ENCODE peak calls at places on chromosomes 12 and 14, in four cellular contexts. M, Q, O and N are unnamed samples.
A peak's percentile ranks its signal among the peaks of the same experiment; 100 is the strongest.

GRCh38 chr14:26410189-26410685 is 187.6 kb downstream of the NOVA1 start:
- DNase-seq in M (no peak), Q (no peak), O (no peak), N (no peak)

GRCh38 chr12:117485984-117486839 is 124.8 kb upstream of the NOS1 start:
- DNase-seq in M (no peak), Q (no peak), O (no peak), N (no peak)

GRCh38 chr14:105446971-105447370 is 27.3 kb downstream of the MTA1 start:
- DNase-seq in M (no peak), Q (no peak), O (no peak), N (no peak)

GRCh38 chr12:94589591-94590001 is 60.8 kb downstream of the TMCC3 start:
- DNase-seq in M (no peak), Q (no peak), O (no peak), N (no peak)

GRCh38 chr12:55935742-55936151 is 4.8 kb downstream of the DGKA start:
- DNase-seq in M (no peak), Q (no peak), O (no peak), N (no peak)

GRCh38 chr14:72701610-72702009 is 192.3 kb downstream of the DPF3 start:
- DNase-seq in M (no peak), Q (peak; percentile 25), O (no peak), N (no peak)

GRCh38 chr14:54177009-54177408 is 219.8 kb upstream of the CDKN3 start:
- DNase-seq in M (peak; percentile 41), Q (no peak), O (no peak), N (no peak)

GRCh38 chr12:131067993-131068942 is 114.6 kb downstream of the ADGRD1 start:
- DNase-seq in M (no peak), Q (no peak), O (no peak), N (no peak)

GRCh38 chr12:13106666-13107065 is 3.2 kb upstream of the GSG1 start:
- DNase-seq in M (no peak), Q (no peak), O (no peak), N (no peak)

GRCh38 chr12:49019120-49019430 is 499 bp upstream of the PRKAG1 start:
- DNase-seq in M (no peak), Q (no peak), O (no peak), N (no peak)

GRCh38 chr12:83199069-83199468 is 512.4 kb downstream of the TMTC2 start:
- DNase-seq in M (no peak), Q (no peak), O (no peak), N (no peak)

GRCh38 chr12:104423273-104423672 is 33.5 kb upstream of the CHST11 start:
- DNase-seq in M (no peak), Q (no peak), O (no peak), N (no peak)

GRCh38 chr14:101594511-101595148 is 33.3 kb downstream of the DIO3 start:
- DNase-seq in M (no peak), Q (no peak), O (no peak), N (no peak)

GRCh38 chr14:102697125-102697900 is 79.9 kb upstream of the TRAF3 start:
- DNase-seq in M (peak; percentile 19), Q (no peak), O (no peak), N (no peak)

GRCh38 chr12:2631613-2632350 is 163.0 kb upstream of the FKBP4 start:
- DNase-seq in M (no peak), Q (no peak), O (no peak), N (no peak)

DNA sequence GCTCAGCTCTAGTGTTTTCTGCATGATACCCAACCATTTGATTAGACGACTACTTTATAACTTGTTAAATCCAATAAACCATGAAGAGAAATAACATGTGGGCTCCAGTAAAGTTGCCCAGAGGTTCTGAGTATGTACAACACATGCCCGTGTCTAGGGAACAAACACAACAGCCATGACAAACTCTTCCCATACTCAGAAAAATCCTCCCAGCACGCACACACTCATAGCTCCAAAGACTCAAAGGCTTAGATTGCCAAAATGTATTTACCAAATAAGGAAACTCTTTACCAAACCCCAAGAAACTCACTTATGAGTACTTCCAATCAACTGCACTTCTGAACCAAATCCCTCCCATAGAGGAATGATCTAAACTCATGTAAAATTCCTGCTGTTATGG is 17.3 kb downstream of the SART3 start:
- DNase-seq in M (no peak), Q (no peak), O (no peak), N (no peak)
- TF ChIP-seq FOS in M (no peak), Q (no peak), O (no peak), N (no peak)

DNA sequence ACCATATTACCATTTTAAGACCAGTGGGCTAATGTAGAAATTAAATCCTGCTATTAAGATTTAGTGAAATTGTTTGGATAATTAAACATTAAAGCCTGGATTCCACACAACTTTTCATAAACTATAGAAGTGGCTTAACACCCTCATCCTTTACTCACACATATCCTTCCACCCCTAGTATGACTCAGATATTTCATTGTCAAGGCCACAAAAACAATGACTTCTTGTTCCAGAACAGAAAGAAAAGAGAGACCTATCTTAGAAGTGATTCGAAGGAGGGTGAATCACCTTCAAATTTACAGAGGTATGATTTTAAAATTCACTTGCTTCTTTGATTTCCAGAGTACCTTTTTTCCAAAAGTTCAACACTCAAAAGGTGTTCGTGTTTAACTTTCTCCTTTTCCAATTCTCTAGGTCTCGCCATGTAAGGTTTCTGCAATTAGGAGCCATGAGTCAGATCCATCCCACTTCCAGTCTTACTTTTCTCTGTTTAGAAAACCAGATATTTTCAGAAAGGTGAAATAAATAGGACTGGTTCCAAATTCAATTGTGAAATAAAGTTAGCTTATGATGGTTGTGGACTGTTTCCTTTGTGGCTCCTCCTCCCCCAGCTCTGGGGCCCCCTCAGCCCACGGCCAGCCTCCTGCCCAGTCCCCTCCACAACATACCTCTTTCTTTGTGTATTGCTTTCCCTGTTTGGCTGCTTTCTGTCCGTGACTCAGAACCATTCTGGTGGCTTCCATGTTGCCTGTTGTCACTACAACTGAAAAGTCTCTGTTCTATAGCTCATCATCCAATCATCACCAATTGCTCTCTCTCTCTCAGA is 24.6 kb upstream of the MGP start:
- DNase-seq in M (peak; percentile 87), Q (peak; percentile 19), O (no peak), N (no peak)
- TF ChIP-seq FOS in M (peak; percentile 89), Q (no peak), O (no peak), N (no peak)

DNA sequence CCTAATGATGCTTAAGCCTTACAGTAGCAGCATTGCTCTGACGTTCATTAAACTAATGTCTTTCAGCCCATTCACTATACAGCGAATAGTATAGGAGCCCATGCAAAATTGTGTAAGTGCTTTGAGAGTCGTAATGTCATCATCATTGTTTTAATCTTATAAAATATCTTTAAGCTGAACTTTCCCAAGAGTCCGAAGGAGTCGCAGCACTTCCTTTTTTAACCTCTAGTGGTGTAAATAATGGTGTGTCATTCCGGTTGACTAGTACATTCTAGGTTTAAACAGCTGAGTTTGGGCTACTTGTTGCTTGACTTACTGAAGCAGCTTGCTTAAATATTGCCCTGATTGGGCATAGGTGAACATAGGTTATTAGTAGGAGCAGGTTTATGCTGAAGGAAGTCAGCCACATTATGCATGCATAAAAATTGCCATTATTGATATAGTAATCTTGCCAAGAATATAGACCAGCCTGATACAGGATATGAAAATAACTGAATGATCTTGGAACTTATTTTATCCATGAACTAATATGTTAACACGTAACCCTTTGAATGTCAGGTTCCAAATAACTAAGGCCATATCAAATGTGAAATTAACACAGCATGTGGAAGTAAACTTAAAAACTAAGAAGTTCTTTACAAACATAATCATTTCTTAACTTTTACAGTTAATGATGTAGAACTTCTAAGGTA is 2.6 kb downstream of the WNK1 start:
- DNase-seq in M (peak; percentile 72), Q (peak; percentile 81), O (no peak), N (peak; percentile 32)
- TF ChIP-seq FOS in M (no peak), Q (no peak), O (no peak), N (no peak)

GRCh38 chr14:45091696-45092095 is 7.8 kb downstream of the PRPF39 start:
- DNase-seq in M (no peak), Q (peak; percentile 36), O (no peak), N (no peak)
- TF ChIP-seq FOS in M (no peak), Q (no peak), O (no peak), N (no peak)

DNA sequence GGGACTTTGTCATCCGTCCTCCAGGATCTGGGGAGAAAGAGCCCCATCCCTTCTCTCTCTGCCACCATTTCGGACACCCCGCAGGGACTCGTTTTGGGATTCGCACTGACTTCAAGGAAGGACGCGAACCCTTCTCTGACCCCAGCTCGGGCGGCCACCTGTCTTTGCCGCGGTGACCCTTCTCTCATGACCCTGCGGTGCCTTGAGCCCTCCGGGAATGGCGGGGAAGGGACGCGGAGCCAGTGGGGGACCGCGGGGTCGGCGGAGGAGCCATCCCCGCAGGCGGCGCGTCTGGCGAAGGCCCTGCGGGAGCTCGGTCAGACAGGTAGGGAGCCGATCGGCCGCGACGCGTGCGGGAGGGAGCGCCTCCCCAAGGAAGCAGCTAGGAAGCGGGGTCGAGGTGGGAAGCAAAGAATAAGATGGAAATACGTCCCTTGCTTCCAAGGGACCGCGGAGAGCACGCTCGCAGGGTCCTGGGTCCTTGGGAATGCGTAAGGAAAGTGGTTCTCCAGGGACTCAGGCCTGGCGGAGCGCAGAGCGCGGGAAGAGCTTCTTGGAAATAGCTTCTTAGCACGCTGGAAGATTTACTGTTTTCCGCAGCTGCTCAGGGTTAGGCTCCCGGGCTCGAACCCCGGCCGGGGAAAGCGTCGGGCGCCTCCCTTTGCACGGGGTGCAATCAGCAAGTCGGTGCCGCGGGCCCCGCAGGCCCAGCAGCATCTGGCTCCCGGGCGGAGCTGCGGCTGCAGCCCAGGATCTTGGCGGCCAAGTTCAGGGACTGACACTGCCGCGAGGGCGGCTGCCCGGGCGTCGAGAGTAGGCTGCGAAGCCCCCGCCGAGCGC is 457 bp downstream of the SOCS2 start:
- DNase-seq in M (peak; percentile 36), Q (peak; percentile 23), O (no peak), N (peak; percentile 59)
- TF ChIP-seq FOS in M (no peak), Q (no peak), O (no peak), N (no peak)

GRCh38 chr12:120620624-120621023 is 19.8 kb upstream of the CABP1 start:
- DNase-seq in M (no peak), Q (no peak), O (no peak), N (no peak)

GRCh38 chr12:120628919-120629318 is 11.5 kb upstream of the CABP1 start:
- DNase-seq in M (no peak), Q (no peak), O (no peak), N (peak; percentile 29)

GRCh38 chr12:120630139-120630895 is 10.1 kb upstream of the CABP1 start:
- DNase-seq in M (no peak), Q (no peak), O (no peak), N (no peak)

GRCh38 chr12:120631097-120631496 is 9.3 kb upstream of the CABP1 start:
- DNase-seq in M (no peak), Q (no peak), O (no peak), N (no peak)

DNA sequence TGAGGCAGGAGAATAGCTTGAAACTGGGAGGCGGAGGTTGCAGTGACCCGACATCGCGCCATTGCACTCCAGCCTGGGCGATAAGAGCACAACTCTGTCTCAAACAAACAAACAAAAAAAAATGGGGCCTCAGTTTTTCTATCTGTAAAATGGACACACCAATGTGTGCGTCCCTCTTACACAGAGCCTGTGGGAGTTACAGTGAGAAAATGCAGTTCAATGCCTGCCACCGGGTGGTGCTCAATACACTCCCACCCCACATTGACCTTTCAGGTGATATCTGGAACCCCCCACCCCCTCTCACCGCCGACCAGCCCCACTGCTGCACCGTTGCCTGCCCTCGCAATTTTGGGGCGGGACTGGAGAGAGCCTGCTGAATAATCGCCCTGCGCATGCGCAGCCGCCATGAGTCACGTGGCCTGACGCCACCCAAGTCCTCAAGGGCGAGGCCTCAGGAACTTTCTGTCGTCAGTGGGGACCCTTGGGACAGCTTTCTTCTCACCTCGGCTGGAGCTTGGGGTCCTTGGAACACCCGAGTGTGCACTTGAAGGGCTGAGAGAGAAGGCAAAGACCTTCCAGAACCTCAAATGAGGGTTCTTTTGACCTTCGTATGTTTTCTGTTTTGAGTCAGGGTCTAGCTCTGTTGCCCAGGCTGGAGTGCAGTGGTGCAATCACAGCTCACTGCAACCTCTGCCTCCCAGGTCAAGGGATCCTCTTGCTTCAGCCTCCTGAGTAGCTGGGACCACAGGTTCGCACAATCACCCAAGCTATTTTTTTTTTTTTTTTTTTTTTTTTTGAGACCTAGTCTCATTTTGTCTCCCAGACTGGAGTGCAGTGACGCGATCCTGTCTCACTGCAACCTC is 14.6 kb upstream of the CABP1 start:
- DNase-seq in M (no peak), Q (no peak), O (peak; percentile 11), N (peak; percentile 91)
- TF ChIP-seq FOS in M (no peak), Q (no peak), O (no peak), N (no peak)

GRCh38 chr14:75518625-75519024 is 3.6 kb upstream of the BATF start:
- DNase-seq in M (peak; percentile 23), Q (no peak), O (no peak), N (peak; percentile 30)
- TF ChIP-seq FOS in M (no peak), Q (no peak), O (no peak), N (no peak)